ENCODE peak calls at places on chromosomes 13 and 19, in five cellular contexts. U is fibroblast of lung, K is foreskin fibroblast, D is prostate gland, E is uterus. W is an unnamed sample.

GRCh38 chr13:43580280-43580679 is 206.5 kb downstream of the ENOX1 start:
- DNase-seq in U (no peak), K (no peak), D (no peak), E (no peak), W (no peak)

GRCh38 chr19:7907544-7907943 is 3.9 kb downstream of the MAP2K7 start:
- DNase-seq in U (no peak), K (no peak), D (no peak), E (no peak), W (no peak)

GRCh38 chr13:45540864-45541263 is 74.7 kb downstream of the ERICH6B start:
- DNase-seq in U (no peak), K (no peak), D (no peak), E (no peak), W (no peak)

GRCh38 chr19:42316223-42317211 is 3.4 kb downstream of the TMEM145 start:
- DNase-seq in U (peak; percentile 21), K (peak; percentile 45), D (no peak), E (no peak), W (no peak)

GRCh38 chr19:57747472-57747807 is 825 bp downstream of the ZNF776 start:
- DNase-seq in U (no peak), K (peak; percentile 10), D (no peak), E (no peak), W (no peak)

GRCh38 chr13:83085186-83085900 is 796.9 kb downstream of the SLITRK1 start:
- DNase-seq in U (peak; percentile 66), K (peak; percentile 62), D (no peak), E (no peak), W (no peak)

GRCh38 chr13:42497798-42498197 is 76.2 kb upstream of the TNFSF11 start:
- DNase-seq in U (peak; percentile 77), K (peak; percentile 75), D (no peak), E (no peak), W (no peak)

GRCh38 chr19:4977299-4978174 is 8.6 kb downstream of the KDM4B start:
- DNase-seq in U (peak; percentile 90), K (peak; percentile 95), D (no peak), E (peak; percentile 85), W (no peak)

GRCh38 chr13:20105161-20105689 is 55.6 kb downstream of the GJA3 start:
- DNase-seq in U (no peak), K (no peak), D (no peak), E (no peak), W (no peak)

GRCh38 chr19:45766293-45766918 is 2.6 kb downstream of the SIX5 start:
- DNase-seq in U (no peak), K (no peak), D (no peak), E (peak; percentile 33), W (no peak)
- H3K4me3 ChIP-seq in U (peak overlapping the region; percentile 81), K (peak overlapping the region; percentile 80), D (peak overlapping the region; percentile 79), E (peak overlapping the region; percentile 47), W (peak overlapping the region; percentile 71)

GRCh38 chr19:39916851-39917396 is 17.5 kb downstream of the FCGBP start:
- DNase-seq in U (no peak), K (no peak), D (no peak), E (no peak), W (no peak)

GRCh38 chr19:39916236-39916635 is 18.2 kb downstream of the FCGBP start:
- DNase-seq in U (no peak), K (no peak), D (no peak), E (no peak), W (no peak)

GRCh38 chr19:39913682-39914333 is 20.6 kb downstream of the FCGBP start:
- DNase-seq in U (no peak), K (no peak), D (no peak), E (no peak), W (no peak)

GRCh38 chr19:39915848-39916215 is 18.6 kb downstream of the FCGBP start:
- DNase-seq in U (no peak), K (no peak), D (no peak), E (no peak), W (no peak)

GRCh38 chr19:39915101-39915847 is 19.2 kb downstream of the FCGBP start:
- DNase-seq in U (no peak), K (no peak), D (no peak), E (no peak), W (no peak)
- H3K4me3 ChIP-seq in U (no peak overlapping the region), K (no peak overlapping the region), D (no peak overlapping the region), E (no peak overlapping the region), W (no peak overlapping the region)

GRCh38 chr13:24225062-24225461 is 64.5 kb downstream of the SPATA13 start:
- DNase-seq in U (no peak), K (no peak), D (no peak), E (no peak), W (no peak)
- H3K4me3 ChIP-seq in U (no peak overlapping the region), K (no peak overlapping the region), D (no peak overlapping the region), E (no peak overlapping the region), W (no peak overlapping the region)

GRCh38 chr19:2774953-2775555 is 8.0 kb downstream of the SGTA start:
- DNase-seq in U (no peak), K (no peak), D (no peak), E (no peak), W (no peak)
- H3K4me3 ChIP-seq in U (no peak overlapping the region), K (no peak overlapping the region), D (no peak overlapping the region), E (no peak overlapping the region), W (no peak overlapping the region)

GRCh38 chr19:49335071-49335783 is at the start of gene CD37:
- DNase-seq in U (no peak), K (no peak), D (no peak), E (no peak), W (no peak)

GRCh38 chr19:49338023-49338677 is 2.9 kb downstream of the CD37 start:
- DNase-seq in U (no peak), K (no peak), D (no peak), E (no peak), W (no peak)

GRCh38 chr19:49337267-49338022 is 2.2 kb downstream of the CD37 start:
- DNase-seq in U (no peak), K (no peak), D (no peak), E (no peak), W (no peak)

GRCh38 chr19:49336482-49337266 is 1.5 kb downstream of the CD37 start:
- DNase-seq in U (no peak), K (no peak), D (no peak), E (no peak), W (no peak)

DNA sequence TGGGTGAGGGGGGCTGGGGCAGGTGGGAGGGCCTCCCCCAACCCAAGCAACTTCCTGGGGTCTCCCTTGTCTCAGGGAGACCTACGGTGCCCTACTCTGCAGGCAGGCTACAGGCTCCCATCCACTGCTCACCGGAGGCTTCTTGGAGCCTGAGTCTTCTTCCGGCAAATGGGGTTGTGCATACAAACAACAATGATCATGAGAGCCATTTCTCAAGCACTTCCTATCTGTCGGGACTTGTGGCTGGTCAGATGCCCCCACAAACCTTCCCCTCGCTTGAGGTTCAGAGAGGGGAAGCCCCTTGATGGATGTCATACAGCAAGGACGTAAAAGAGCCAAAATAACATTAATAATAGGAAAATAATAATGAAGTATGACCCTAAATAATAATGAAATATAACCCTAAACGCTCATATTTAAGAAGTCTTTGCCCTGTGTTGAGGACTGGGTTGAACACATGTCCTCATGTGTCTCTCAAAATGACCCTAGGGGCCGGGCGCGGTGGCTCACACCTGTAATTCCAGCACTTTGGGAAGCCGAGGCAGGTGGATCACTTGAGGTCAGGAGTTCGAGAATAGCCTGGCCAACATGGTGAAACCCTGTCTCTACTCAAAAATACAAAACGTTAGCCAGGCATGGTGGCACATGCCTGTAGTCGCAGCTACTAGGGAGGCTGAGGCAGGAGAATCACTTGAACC is 727 bp downstream of the CD37 start:
- DNase-seq in U (no peak), K (no peak), D (no peak), E (no peak), W (no peak)
- H3K4me3 ChIP-seq in U (no peak overlapping the region), K (no peak overlapping the region), D (no peak overlapping the region), E (no peak overlapping the region), W (no peak overlapping the region)

GRCh38 chr13:39565036-39565949 is 37.7 kb downstream of the LHFPL6 start:
- DNase-seq in U (peak; percentile 81), K (peak; percentile 92), D (no peak), E (no peak), W (no peak)
- H3K4me3 ChIP-seq in U (no peak overlapping the region), K (peak overlapping the region; percentile 0), D (no peak overlapping the region), E (no peak overlapping the region), W (no peak overlapping the region)

GRCh38 chr19:13100871-13101589 is 1.6 kb downstream of the LYL1 start:
- DNase-seq in U (no peak), K (peak; percentile 46), D (no peak), E (peak; percentile 43), W (no peak)
- H3K4me3 ChIP-seq in U (no peak overlapping the region), K (no peak overlapping the region), D (no peak overlapping the region), E (no peak overlapping the region), W (no peak overlapping the region)

DNA sequence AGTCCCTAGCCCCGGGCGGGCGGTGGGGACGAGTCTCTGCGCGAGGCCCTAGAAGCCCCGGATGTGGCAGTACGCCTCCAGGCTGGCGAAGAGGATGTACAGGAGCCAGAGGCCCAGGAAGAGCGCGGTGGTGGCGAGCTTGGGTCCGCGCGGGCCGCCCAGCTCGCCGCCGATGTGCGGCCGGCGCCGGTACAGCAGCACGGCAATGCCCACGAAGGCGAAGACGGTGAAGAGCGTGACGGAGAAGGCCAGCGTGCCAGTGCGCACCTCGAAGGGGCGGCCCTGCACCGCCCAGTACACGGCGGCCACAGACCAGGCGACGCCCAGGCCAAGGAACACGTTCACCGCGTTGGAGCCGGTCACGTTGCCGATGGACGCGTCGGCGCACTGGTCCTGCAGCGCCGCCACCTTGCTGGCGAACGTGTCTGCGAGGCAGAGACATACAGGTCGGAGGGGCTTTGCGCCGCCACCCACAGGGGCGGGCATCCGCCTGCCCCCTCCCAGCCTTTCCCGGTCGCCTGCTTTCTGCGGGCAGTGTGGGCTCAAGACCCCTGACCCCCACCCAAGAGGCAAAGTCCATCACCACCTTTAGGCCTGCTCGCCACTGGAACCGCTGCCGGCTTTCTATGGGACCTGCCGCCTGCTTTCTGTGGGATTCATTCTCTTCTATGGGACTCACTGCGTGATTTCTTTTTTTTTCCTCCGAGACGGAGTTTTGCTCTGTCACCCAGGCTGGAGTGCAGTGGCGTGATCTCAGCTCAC is 10.9 kb upstream of the MEIS3 start:
- DNase-seq in U (peak; percentile 36), K (peak; percentile 84), D (peak; percentile 32), E (no peak), W (no peak)
- H3K4me3 ChIP-seq in U (no peak overlapping the region), K (peak overlapping the region; percentile 4), D (peak overlapping the region; percentile 2), E (no peak overlapping the region), W (no peak overlapping the region)